ENCODE peak calls at places on chromosome 13, in ten cellular contexts. W is pulmonary artery endothelial cell; R is stimulated activated CD4-positive, alpha-beta T cell treated with anti-CD3 and anti-CD28 coated beads, TNF-alpha, amount 100 ng/mL, for 48 hours; A is AG08395; B is choroid plexus epithelial cell; U is NCI-H774; I is stimulated activated naive B cell treated with anti-CD40 and anti-IgM and Interleukin-4, amounts not matched to agents 10 μg/mL and 1 μg/mL and 100 μg/mL, for 72 hours; V is amygdala; T is glutamatergic neuron; D is iPS DF 19.7. G is an unnamed sample.

GRCh38 chr13:106534844-106535551 is 464 bp downstream of the EFNB2 start:
- DNase-seq in U (peak), R (peak), W (no peak), B (peak), I (no peak), V (no peak), T (peak), A (peak), D (no peak), G (peak)

GRCh38 chr13:104553156-104553555 is 1486.9 kb upstream of the SLC10A2 start:
- DNase-seq in D (no peak), U (no peak), V (no peak), R (no peak), T (no peak), B (peak), A (no peak), I (no peak), W (no peak), G (no peak)

GRCh38 chr13:113275387-113275786 is 21.7 kb upstream of the LAMP1 start:
- DNase-seq in W (no peak), D (no peak), I (no peak), U (peak), V (no peak), B (peak), T (peak), R (no peak), A (peak), G (peak)

GRCh38 chr13:29319451-29319850 is 276.0 kb downstream of the SLC7A1 start:
- DNase-seq in D (no peak), B (no peak), T (peak), U (no peak), V (no peak), I (no peak), W (no peak), A (no peak), R (no peak), G (no peak)

GRCh38 chr13:26919311-26919710 is 158.7 kb upstream of the GPR12 start:
- DNase-seq in B (no peak), R (no peak), V (no peak), A (no peak), I (no peak), W (no peak), U (no peak), D (no peak), T (no peak), G (no peak)

GRCh38 chr13:45602183-45602582 is 13.4 kb downstream of the ERICH6B start:
- DNase-seq in D (no peak), R (no peak), A (no peak), V (no peak), B (peak), U (no peak), T (no peak), W (no peak), I (no peak), G (no peak)

GRCh38 chr13:35468195-35468594 is 8.3 kb downstream of the MAB21L1 start:
- DNase-seq in W (no peak), B (peak), A (peak), U (no peak), T (no peak), V (no peak), D (no peak), I (no peak), R (no peak), G (no peak)

GRCh38 chr13:54660277-54660676 is 1631.7 kb downstream of the OLFM4 start:
- DNase-seq in I (no peak), D (no peak), A (no peak), V (no peak), T (no peak), R (no peak), B (no peak), W (no peak), U (no peak), G (no peak)

GRCh38 chr13:32454886-32455593 is 27.1 kb upstream of the N4BP2L1 start:
- DNase-seq in R (no peak), D (peak), I (no peak), W (no peak), A (no peak), B (no peak), T (no peak), V (no peak), U (no peak), G (no peak)

GRCh38 chr13:75326173-75327131 is 155.5 kb downstream of the TBC1D4 start:
- DNase-seq in R (peak), A (no peak), U (no peak), V (no peak), I (no peak), B (peak), D (no peak), T (no peak), W (peak), G (no peak)

GRCh38 chr13:66984241-66984640 is 245.9 kb downstream of the PCDH9 start:
- DNase-seq in D (no peak), B (peak), R (no peak), W (no peak), U (no peak), A (no peak), V (no peak), I (no peak), T (no peak), G (no peak)

GRCh38 chr13:91046715-91047327 is 300.7 kb upstream of the MIR17HG start:
- DNase-seq in W (no peak), U (no peak), A (no peak), V (no peak), B (peak), T (no peak), R (no peak), I (no peak), D (no peak), G (no peak)

GRCh38 chr13:25881136-25881926 is 170.5 kb downstream of the SHISA2 start:
- DNase-seq in T (no peak), I (no peak), B (peak), W (no peak), R (no peak), V (no peak), U (no peak), D (no peak), A (no peak), G (no peak)

GRCh38 chr13:97540696-97541095 is 106.7 kb downstream of the RAP2A start:
- DNase-seq in W (no peak), R (no peak), I (no peak), A (no peak), B (no peak), T (no peak), U (no peak), V (no peak), D (no peak), G (no peak)

GRCh38 chr13:97977376-97977705 is 23.9 kb downstream of the IPO5 start:
- DNase-seq in U (no peak), B (peak), A (no peak), W (no peak), T (no peak), I (no peak), R (no peak), D (no peak), V (no peak), G (no peak)

GRCh38 chr13:24092108-24092507 is 68.4 kb upstream of the SPATA13 start:
- DNase-seq in A (no peak), T (no peak), R (no peak), I (no peak), V (no peak), D (no peak), B (no peak), W (no peak), U (no peak), G (no peak)

GRCh38 chr13:22135446-22135845 is 464.6 kb downstream of the FGF9 start:
- DNase-seq in D (no peak), B (no peak), A (no peak), U (no peak), T (no peak), R (no peak), W (no peak), I (no peak), V (no peak), G (no peak)

GRCh38 chr13:24925318-24926231 is 161.6 kb downstream of the RNF17 start:
- DNase-seq in B (no peak), I (no peak), R (no peak), T (no peak), U (no peak), V (no peak), A (no peak), D (no peak), W (no peak), G (no peak)

GRCh38 chr13:80237646-80238045 is 103.3 kb downstream of the SPRY2 start:
- DNase-seq in R (no peak), I (no peak), B (peak), V (no peak), T (no peak), U (no peak), W (no peak), A (peak), D (no peak), G (no peak)

GRCh38 chr13:113080901-113081521 is 24.6 kb upstream of the F7 start:
- DNase-seq in W (no peak), V (no peak), A (no peak), T (peak), I (no peak), U (no peak), D (no peak), R (no peak), B (no peak), G (no peak)

GRCh38 chr13:95181586-95181985 is 119.7 kb downstream of the ABCC4 start:
- DNase-seq in W (no peak), B (no peak), D (no peak), T (no peak), R (no peak), I (no peak), V (no peak), U (no peak), A (no peak), G (no peak)

GRCh38 chr13:46606915-46607413 is 54.0 kb downstream of the LRCH1 start:
- DNase-seq in A (no peak), I (no peak), B (no peak), U (no peak), W (no peak), D (no peak), R (no peak), V (no peak), T (no peak), G (no peak)

GRCh38 chr13:51467730-51468129 is 14.9 kb upstream of the INTS6 start:
- DNase-seq in B (no peak), I (no peak), A (no peak), T (no peak), V (no peak), R (no peak), W (no peak), U (no peak), D (no peak), G (no peak)

GRCh38 chr13:73778242-73778864 is 355.9 kb downstream of the KLF12 start:
- DNase-seq in R (no peak), V (no peak), U (no peak), W (no peak), A (no peak), D (no peak), B (no peak), T (no peak), I (no peak), G (no peak)

GRCh38 chr13:40389081-40389641 is 277.3 kb downstream of the FOXO1 start:
- DNase-seq in T (no peak), R (peak), D (no peak), I (no peak), B (peak), U (no peak), V (no peak), A (no peak), W (no peak), G (peak)